ENCODE peak calls at places on chromosomes 13 and 19, in four cellular contexts. One of them, this sample, is unnamed.
A peak's percentile ranks its signal among the peaks of the same experiment; 100 is the strongest.

GRCh38 chr19:5851302-5851701 is at the start of gene FUT3:
- DNase-seq in mesothelial cell of epicardium: no peak
- DNase-seq in heart right ventricle: no peak
- DNase-seq in epithelial cell of esophagus: peak; percentile 86
- DNase-seq in this sample: no peak

GRCh38 chr19:6196361-6196760 is 60.9 kb downstream of the ACSBG2 start:
- DNase-seq in mesothelial cell of epicardium: no peak
- DNase-seq in heart right ventricle: no peak
- DNase-seq in epithelial cell of esophagus: no peak
- DNase-seq in this sample: no peak

GRCh38 chr13:94987869-94988268 is 275.5 kb upstream of the SOX21 start:
- DNase-seq in mesothelial cell of epicardium: no peak
- DNase-seq in heart right ventricle: no peak
- DNase-seq in epithelial cell of esophagus: peak; percentile 57
- DNase-seq in this sample: no peak

GRCh38 chr13:80048802-80049201 is 292.1 kb downstream of the SPRY2 start:
- DNase-seq in mesothelial cell of epicardium: no peak
- DNase-seq in heart right ventricle: peak; percentile 93
- DNase-seq in epithelial cell of esophagus: peak; percentile 90
- DNase-seq in this sample: peak; percentile 8

GRCh38 chr19:6720369-6721112 is at the start of gene C3:
- DNase-seq in mesothelial cell of epicardium: no peak
- DNase-seq in heart right ventricle: peak; percentile 51
- DNase-seq in epithelial cell of esophagus: peak; percentile 85
- DNase-seq in this sample: no peak

GRCh38 chr19:46713781-46714522 is 3.0 kb downstream of the PRKD2 start:
- DNase-seq in mesothelial cell of epicardium: peak; percentile 62
- DNase-seq in heart right ventricle: peak; percentile 97
- DNase-seq in epithelial cell of esophagus: peak; percentile 89
- DNase-seq in this sample: peak; percentile 50

GRCh38 chr19:45117167-45117594 is 24.2 kb downstream of the PPP1R37 start:
- DNase-seq in mesothelial cell of epicardium: no peak
- DNase-seq in heart right ventricle: no peak
- DNase-seq in epithelial cell of esophagus: no peak
- DNase-seq in this sample: no peak

GRCh38 chr13:111336666-111337065 is 16.2 kb downstream of the TEX29 start:
- DNase-seq in mesothelial cell of epicardium: no peak
- DNase-seq in heart right ventricle: no peak
- DNase-seq in epithelial cell of esophagus: no peak
- DNase-seq in this sample: no peak

GRCh38 chr19:16841391-16841926 is 12.3 kb downstream of the SIN3B start:
- DNase-seq in mesothelial cell of epicardium: no peak
- DNase-seq in heart right ventricle: peak; percentile 38
- DNase-seq in epithelial cell of esophagus: peak; percentile 57
- DNase-seq in this sample: no peak

GRCh38 chr19:16834747-16835146 is 5.5 kb downstream of the SIN3B start:
- DNase-seq in mesothelial cell of epicardium: no peak
- DNase-seq in heart right ventricle: no peak
- DNase-seq in epithelial cell of esophagus: peak; percentile 54
- DNase-seq in this sample: no peak

GRCh38 chr19:16831531-16831930 is 2.3 kb downstream of the SIN3B start:
- DNase-seq in mesothelial cell of epicardium: no peak
- DNase-seq in heart right ventricle: no peak
- DNase-seq in epithelial cell of esophagus: no peak
- DNase-seq in this sample: no peak

GRCh38 chr19:16836906-16837362 is 7.7 kb downstream of the SIN3B start:
- DNase-seq in mesothelial cell of epicardium: no peak
- DNase-seq in heart right ventricle: no peak
- DNase-seq in epithelial cell of esophagus: no peak
- DNase-seq in this sample: no peak

GRCh38 chr19:16836115-16836905 is 7.1 kb downstream of the SIN3B start:
- DNase-seq in mesothelial cell of epicardium: no peak
- DNase-seq in heart right ventricle: no peak
- DNase-seq in epithelial cell of esophagus: peak; percentile 72
- DNase-seq in this sample: no peak
- TF ChIP-seq CTCF in mesothelial cell of epicardium: no peak
- TF ChIP-seq CTCF in heart right ventricle: no peak
- TF ChIP-seq CTCF in epithelial cell of esophagus: peak; percentile 18
- TF ChIP-seq CTCF in this sample: no peak

GRCh38 chr13:66492479-66492878 is 737.7 kb downstream of the PCDH9 start:
- DNase-seq in mesothelial cell of epicardium: no peak
- DNase-seq in heart right ventricle: no peak
- DNase-seq in epithelial cell of esophagus: peak; percentile 55
- DNase-seq in this sample: no peak
- TF ChIP-seq CTCF in mesothelial cell of epicardium: no peak
- TF ChIP-seq CTCF in heart right ventricle: peak; percentile 20
- TF ChIP-seq CTCF in epithelial cell of esophagus: peak; percentile 61
- TF ChIP-seq CTCF in this sample: peak; percentile 53

DNA sequence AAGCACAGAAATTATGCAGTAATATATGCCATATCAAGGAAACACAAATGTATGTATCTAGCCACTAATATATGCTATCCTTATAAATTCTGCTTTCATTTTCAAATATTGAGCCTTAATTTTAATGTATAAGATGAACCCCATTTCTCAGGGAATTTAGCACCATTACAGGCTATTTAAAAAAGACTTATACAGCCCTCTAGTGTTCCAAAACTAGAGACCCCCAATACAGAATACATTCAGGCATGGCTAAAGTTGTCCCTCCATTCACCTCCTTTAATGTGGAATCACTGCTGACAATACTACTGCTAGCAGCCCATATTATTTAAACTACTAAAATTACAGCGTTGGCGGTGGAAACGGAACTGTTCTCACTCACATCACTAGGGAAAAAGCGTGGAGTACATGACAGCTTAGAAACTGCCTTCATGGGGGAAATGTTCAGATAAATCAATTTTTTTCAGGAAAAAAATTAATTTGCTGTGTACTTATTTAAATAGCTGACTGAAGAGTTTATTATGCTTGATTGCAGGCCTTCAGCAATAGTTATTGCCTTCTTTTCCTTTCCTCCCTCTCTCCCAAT is 541.0 kb downstream of the PCDH9 start:
- DNase-seq in mesothelial cell of epicardium: no peak
- DNase-seq in heart right ventricle: no peak
- DNase-seq in epithelial cell of esophagus: peak; percentile 1
- DNase-seq in this sample: no peak
- TF ChIP-seq CTCF in mesothelial cell of epicardium: no peak
- TF ChIP-seq CTCF in heart right ventricle: no peak
- TF ChIP-seq CTCF in epithelial cell of esophagus: no peak
- TF ChIP-seq CTCF in this sample: peak; percentile 27

GRCh38 chr19:29527500-29528328 is 1.9 kb downstream of the VSTM2B start:
- DNase-seq in mesothelial cell of epicardium: no peak
- DNase-seq in heart right ventricle: no peak
- DNase-seq in epithelial cell of esophagus: no peak
- DNase-seq in this sample: peak; percentile 14
- TF ChIP-seq CTCF in mesothelial cell of epicardium: no peak
- TF ChIP-seq CTCF in heart right ventricle: no peak
- TF ChIP-seq CTCF in epithelial cell of esophagus: no peak
- TF ChIP-seq CTCF in this sample: peak; percentile 30

GRCh38 chr19:8531470-8531869 is 17.5 kb upstream of the ZNF414 start:
- DNase-seq in mesothelial cell of epicardium: no peak
- DNase-seq in heart right ventricle: no peak
- DNase-seq in epithelial cell of esophagus: no peak
- DNase-seq in this sample: no peak
- TF ChIP-seq CTCF in mesothelial cell of epicardium: no peak
- TF ChIP-seq CTCF in heart right ventricle: no peak
- TF ChIP-seq CTCF in epithelial cell of esophagus: no peak
- TF ChIP-seq CTCF in this sample: no peak

DNA sequence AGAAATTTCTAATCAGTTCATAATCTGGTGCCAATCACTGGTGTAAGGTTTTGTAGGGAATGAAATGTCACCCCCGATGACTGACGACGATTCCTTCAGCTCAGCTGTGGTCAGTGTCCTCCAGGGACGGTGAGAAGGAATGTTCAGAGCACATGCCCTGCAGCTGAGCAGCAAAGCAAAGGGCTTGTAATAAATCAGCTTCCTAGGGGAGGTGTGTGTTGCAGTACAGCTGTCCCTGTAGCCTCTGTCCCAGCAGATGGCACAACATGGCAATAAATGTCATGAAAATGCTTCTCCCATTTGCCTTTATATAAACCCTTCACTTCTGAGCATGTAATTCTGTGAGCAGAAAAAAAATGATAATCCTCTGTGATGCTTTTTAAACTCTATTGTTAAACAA is 102.4 kb downstream of the FAM216B start:
- DNase-seq in mesothelial cell of epicardium: no peak
- DNase-seq in heart right ventricle: no peak
- DNase-seq in epithelial cell of esophagus: peak; percentile 39
- DNase-seq in this sample: no peak
- TF ChIP-seq CTCF in mesothelial cell of epicardium: no peak
- TF ChIP-seq CTCF in heart right ventricle: peak; percentile 13
- TF ChIP-seq CTCF in epithelial cell of esophagus: peak; percentile 50
- TF ChIP-seq CTCF in this sample: no peak

GRCh38 chr13:43567608-43568007 is 219.2 kb downstream of the ENOX1 start:
- DNase-seq in mesothelial cell of epicardium: no peak
- DNase-seq in heart right ventricle: no peak
- DNase-seq in epithelial cell of esophagus: peak; percentile 27
- DNase-seq in this sample: no peak
- TF ChIP-seq CTCF in mesothelial cell of epicardium: no peak
- TF ChIP-seq CTCF in heart right ventricle: no peak
- TF ChIP-seq CTCF in epithelial cell of esophagus: no peak
- TF ChIP-seq CTCF in this sample: no peak

GRCh38 chr19:16115309-16116039 is 3.8 kb downstream of the RAB8A start:
- DNase-seq in mesothelial cell of epicardium: no peak
- DNase-seq in heart right ventricle: no peak
- DNase-seq in epithelial cell of esophagus: no peak
- DNase-seq in this sample: no peak

GRCh38 chr19:16118489-16119033 is 6.9 kb downstream of the RAB8A start:
- DNase-seq in mesothelial cell of epicardium: no peak
- DNase-seq in heart right ventricle: peak; percentile 18
- DNase-seq in epithelial cell of esophagus: no peak
- DNase-seq in this sample: no peak

GRCh38 chr19:16116067-16116466 is 4.4 kb downstream of the RAB8A start:
- DNase-seq in mesothelial cell of epicardium: no peak
- DNase-seq in heart right ventricle: no peak
- DNase-seq in epithelial cell of esophagus: no peak
- DNase-seq in this sample: no peak

GRCh38 chr19:16121141-16121540 is 9.5 kb downstream of the RAB8A start:
- DNase-seq in mesothelial cell of epicardium: no peak
- DNase-seq in heart right ventricle: no peak
- DNase-seq in epithelial cell of esophagus: no peak
- DNase-seq in this sample: no peak

GRCh38 chr19:16117594-16118033 is 5.9 kb downstream of the RAB8A start:
- DNase-seq in mesothelial cell of epicardium: no peak
- DNase-seq in heart right ventricle: no peak
- DNase-seq in epithelial cell of esophagus: no peak
- DNase-seq in this sample: no peak
- TF ChIP-seq CTCF in mesothelial cell of epicardium: no peak
- TF ChIP-seq CTCF in heart right ventricle: no peak
- TF ChIP-seq CTCF in epithelial cell of esophagus: no peak
- TF ChIP-seq CTCF in this sample: no peak

GRCh38 chr19:19107663-19108062 is 30.6 kb downstream of the TMEM161A start:
- DNase-seq in mesothelial cell of epicardium: no peak
- DNase-seq in heart right ventricle: no peak
- DNase-seq in epithelial cell of esophagus: no peak
- DNase-seq in this sample: no peak

GRCh38 chr19:19101540-19101939 is 36.7 kb downstream of the TMEM161A start:
- DNase-seq in mesothelial cell of epicardium: no peak
- DNase-seq in heart right ventricle: no peak
- DNase-seq in epithelial cell of esophagus: no peak
- DNase-seq in this sample: no peak

GRCh38 chr19:19103167-19103566 is 35.1 kb downstream of the TMEM161A start:
- DNase-seq in mesothelial cell of epicardium: no peak
- DNase-seq in heart right ventricle: no peak
- DNase-seq in epithelial cell of esophagus: peak; percentile 64
- DNase-seq in this sample: no peak

GRCh38 chr19:19106061-19106551 is 32.2 kb downstream of the TMEM161A start:
- DNase-seq in mesothelial cell of epicardium: no peak
- DNase-seq in heart right ventricle: no peak
- DNase-seq in epithelial cell of esophagus: no peak
- DNase-seq in this sample: peak; percentile 41

DNA sequence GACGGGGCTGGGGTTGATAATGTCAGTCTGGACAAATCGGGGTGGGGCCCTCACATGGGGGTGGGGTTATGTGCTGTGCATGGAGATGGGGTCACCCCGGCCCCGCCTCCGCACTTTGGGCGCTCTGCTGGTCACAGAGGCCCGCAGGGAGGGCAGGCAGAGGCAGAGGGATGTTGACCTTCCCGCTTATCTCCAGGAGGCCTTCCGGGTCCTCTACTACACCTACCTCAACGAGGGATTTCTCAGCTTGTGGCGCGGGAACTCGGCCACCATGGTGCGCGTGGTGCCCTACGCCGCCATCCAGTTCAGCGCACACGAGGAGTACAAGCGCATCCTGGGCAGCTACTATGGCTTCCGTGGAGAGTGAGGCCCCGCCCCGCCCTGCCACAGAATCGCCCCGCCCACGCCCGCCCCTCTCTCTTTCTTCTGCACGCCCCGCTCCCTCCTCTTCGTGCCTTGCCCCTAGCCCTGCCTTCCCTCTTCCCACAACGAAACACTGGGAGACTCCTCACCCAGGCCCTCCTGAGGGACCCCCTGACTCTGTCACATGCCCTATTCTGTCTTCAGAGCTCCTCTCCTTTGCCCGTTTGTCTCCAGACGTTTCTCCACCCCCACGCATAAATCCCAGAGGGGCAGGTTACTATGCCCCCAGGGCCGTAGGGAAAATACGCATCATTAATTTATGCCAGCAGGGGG is 32.8 kb downstream of the TMEM161A start:
- DNase-seq in mesothelial cell of epicardium: peak; percentile 78
- DNase-seq in heart right ventricle: peak; percentile 58
- DNase-seq in epithelial cell of esophagus: peak; percentile 65
- DNase-seq in this sample: peak; percentile 74
- TF ChIP-seq CTCF in mesothelial cell of epicardium: no peak
- TF ChIP-seq CTCF in heart right ventricle: no peak
- TF ChIP-seq CTCF in epithelial cell of esophagus: no peak
- TF ChIP-seq CTCF in this sample: no peak

This sample was measured in neural crest cell.